ENCODE peak calls at places on chromosomes 6 and 20, in ten cellular contexts. One of them, this sample, is unnamed.

GRCh38 chr6:151021878-151022277 is 156.4 kb downstream of the MTHFD1L start:
- DNase-seq in ovary: no peak
- DNase-seq in upper lobe of left lung: no peak
- DNase-seq in IMR-90: peak; percentile 43
- DNase-seq in HCT116: no peak
- DNase-seq in right lobe of liver: no peak
- DNase-seq in stomach: no peak
- DNase-seq in A549: no peak
- DNase-seq in Peyer's patch: no peak
- DNase-seq in endothelial cell of umbilical vein: peak; percentile 68
- DNase-seq in this sample: no peak

GRCh38 chr6:110953633-110954303 is 4.7 kb upstream of the GTF3C6 start:
- DNase-seq in ovary: no peak
- DNase-seq in upper lobe of left lung: no peak
- DNase-seq in IMR-90: no peak
- DNase-seq in HCT116: no peak
- DNase-seq in right lobe of liver: no peak
- DNase-seq in stomach: no peak
- DNase-seq in A549: no peak
- DNase-seq in Peyer's patch: peak; percentile 5
- DNase-seq in endothelial cell of umbilical vein: no peak
- DNase-seq in this sample: no peak

GRCh38 chr6:148533309-148534107 is 190.9 kb downstream of the SASH1 start:
- DNase-seq in ovary: no peak
- DNase-seq in upper lobe of left lung: peak; percentile 67
- DNase-seq in IMR-90: no peak
- DNase-seq in HCT116: no peak
- DNase-seq in right lobe of liver: no peak
- DNase-seq in stomach: no peak
- DNase-seq in A549: no peak
- DNase-seq in Peyer's patch: no peak
- DNase-seq in endothelial cell of umbilical vein: no peak
- DNase-seq in this sample: no peak

GRCh38 chr6:26195376-26195923 is 108.2 kb downstream of the HFE start:
- DNase-seq in ovary: peak; percentile 92
- DNase-seq in upper lobe of left lung: no peak
- DNase-seq in IMR-90: peak; percentile 97
- DNase-seq in HCT116: peak; percentile 77
- DNase-seq in right lobe of liver: peak; percentile 97
- DNase-seq in stomach: peak; percentile 91
- DNase-seq in A549: no peak
- DNase-seq in Peyer's patch: peak; percentile 98
- DNase-seq in endothelial cell of umbilical vein: peak; percentile 96
- DNase-seq in this sample: peak; percentile 89

GRCh38 chr20:52130406-52130805 is 61.2 kb downstream of the ZFP64 start:
- DNase-seq in ovary: no peak
- DNase-seq in upper lobe of left lung: no peak
- DNase-seq in IMR-90: peak; percentile 4
- DNase-seq in HCT116: no peak
- DNase-seq in right lobe of liver: no peak
- DNase-seq in stomach: no peak
- DNase-seq in A549: no peak
- DNase-seq in Peyer's patch: no peak
- DNase-seq in endothelial cell of umbilical vein: peak; percentile 48
- DNase-seq in this sample: no peak

GRCh38 chr6:166907373-166907841 is 48.9 kb downstream of the RNASET2 start:
- DNase-seq in ovary: no peak
- DNase-seq in upper lobe of left lung: no peak
- DNase-seq in IMR-90: no peak
- DNase-seq in HCT116: no peak
- DNase-seq in right lobe of liver: no peak
- DNase-seq in stomach: no peak
- DNase-seq in A549: no peak
- DNase-seq in Peyer's patch: no peak
- DNase-seq in endothelial cell of umbilical vein: no peak
- DNase-seq in this sample: no peak

GRCh38 chr6:76351275-76351674 is 278.8 kb upstream of the IMPG1 start:
- DNase-seq in ovary: no peak
- DNase-seq in upper lobe of left lung: no peak
- DNase-seq in IMR-90: no peak
- DNase-seq in HCT116: peak; percentile 34
- DNase-seq in right lobe of liver: no peak
- DNase-seq in stomach: no peak
- DNase-seq in A549: no peak
- DNase-seq in Peyer's patch: no peak
- DNase-seq in endothelial cell of umbilical vein: no peak
- DNase-seq in this sample: no peak

GRCh38 chr6:109373762-109374161 is 8.5 kb downstream of the CD164 start:
- DNase-seq in ovary: no peak
- DNase-seq in upper lobe of left lung: no peak
- DNase-seq in IMR-90: no peak
- DNase-seq in HCT116: no peak
- DNase-seq in right lobe of liver: no peak
- DNase-seq in stomach: no peak
- DNase-seq in A549: no peak
- DNase-seq in Peyer's patch: no peak
- DNase-seq in endothelial cell of umbilical vein: no peak
- DNase-seq in this sample: no peak

GRCh38 chr6:16108996-16109658 is 19.8 kb upstream of the MYLIP start:
- DNase-seq in ovary: no peak
- DNase-seq in upper lobe of left lung: no peak
- DNase-seq in IMR-90: no peak
- DNase-seq in HCT116: no peak
- DNase-seq in right lobe of liver: no peak
- DNase-seq in stomach: peak; percentile 87
- DNase-seq in A549: no peak
- DNase-seq in Peyer's patch: peak; percentile 58
- DNase-seq in endothelial cell of umbilical vein: peak; percentile 54
- DNase-seq in this sample: no peak

GRCh38 chr20:9506964-9507369 is 7.4 kb upstream of the LAMP5 start:
- DNase-seq in ovary: no peak
- DNase-seq in upper lobe of left lung: peak; percentile 83
- DNase-seq in IMR-90: no peak
- DNase-seq in HCT116: no peak
- DNase-seq in right lobe of liver: no peak
- DNase-seq in stomach: no peak
- DNase-seq in A549: no peak
- DNase-seq in Peyer's patch: no peak
- DNase-seq in endothelial cell of umbilical vein: no peak
- DNase-seq in this sample: no peak

GRCh38 chr20:8790442-8791074 is 278.3 kb upstream of the PLCB4 start:
- DNase-seq in ovary: peak; percentile 40
- DNase-seq in upper lobe of left lung: no peak
- DNase-seq in IMR-90: peak; percentile 60
- DNase-seq in HCT116: peak; percentile 24
- DNase-seq in right lobe of liver: no peak
- DNase-seq in stomach: peak; percentile 36
- DNase-seq in A549: peak; percentile 15
- DNase-seq in Peyer's patch: peak; percentile 70
- DNase-seq in endothelial cell of umbilical vein: peak; percentile 75
- DNase-seq in this sample: no peak

GRCh38 chr6:156434795-156435190 is 342.4 kb upstream of the ARID1B start:
- DNase-seq in ovary: no peak
- DNase-seq in upper lobe of left lung: no peak
- DNase-seq in IMR-90: no peak
- DNase-seq in HCT116: no peak
- DNase-seq in right lobe of liver: no peak
- DNase-seq in stomach: no peak
- DNase-seq in A549: no peak
- DNase-seq in Peyer's patch: no peak
- DNase-seq in endothelial cell of umbilical vein: no peak
- DNase-seq in this sample: no peak

GRCh38 chr6:75791881-75792280 is 42.8 kb downstream of the MYO6 start:
- DNase-seq in ovary: no peak
- DNase-seq in upper lobe of left lung: no peak
- DNase-seq in IMR-90: no peak
- DNase-seq in HCT116: peak; percentile 24
- DNase-seq in right lobe of liver: no peak
- DNase-seq in stomach: no peak
- DNase-seq in A549: no peak
- DNase-seq in Peyer's patch: no peak
- DNase-seq in endothelial cell of umbilical vein: peak; percentile 53
- DNase-seq in this sample: no peak

GRCh38 chr20:62123450-62124118 is 1.3 kb downstream of the LSM14B start:
- DNase-seq in ovary: no peak
- DNase-seq in upper lobe of left lung: no peak
- DNase-seq in IMR-90: peak; percentile 51
- DNase-seq in HCT116: no peak
- DNase-seq in right lobe of liver: no peak
- DNase-seq in stomach: no peak
- DNase-seq in A549: no peak
- DNase-seq in Peyer's patch: no peak
- DNase-seq in endothelial cell of umbilical vein: peak; percentile 28
- DNase-seq in this sample: no peak
- TF ChIP-seq POLR2A in ovary: no peak
- TF ChIP-seq POLR2A in upper lobe of left lung: no peak
- TF ChIP-seq POLR2A in IMR-90: peak; percentile 58
- TF ChIP-seq POLR2A in HCT116: no peak
- TF ChIP-seq POLR2A in right lobe of liver: no peak
- TF ChIP-seq POLR2A in stomach: no peak
- TF ChIP-seq POLR2A in A549: no peak
- TF ChIP-seq POLR2A in Peyer's patch: no peak
- TF ChIP-seq POLR2A in endothelial cell of umbilical vein: no peak
- TF ChIP-seq POLR2A in this sample: no peak

GRCh38 chr6:3862038-3862437 is 12.9 kb downstream of the FAM50B start:
- DNase-seq in ovary: no peak
- DNase-seq in upper lobe of left lung: no peak
- DNase-seq in IMR-90: no peak
- DNase-seq in HCT116: no peak
- DNase-seq in right lobe of liver: no peak
- DNase-seq in stomach: no peak
- DNase-seq in A549: no peak
- DNase-seq in Peyer's patch: no peak
- DNase-seq in endothelial cell of umbilical vein: no peak
- DNase-seq in this sample: no peak
- H3K27ac ChIP-seq in ovary: no peak overlapping the region
- H3K27ac ChIP-seq in upper lobe of left lung: no peak overlapping the region
- H3K27ac ChIP-seq in IMR-90: no peak overlapping the region
- H3K27ac ChIP-seq in HCT116: no peak overlapping the region
- H3K27ac ChIP-seq in right lobe of liver: no peak overlapping the region
- H3K27ac ChIP-seq in stomach: no peak overlapping the region
- H3K27ac ChIP-seq in A549: no peak overlapping the region
- H3K27ac ChIP-seq in Peyer's patch: no peak overlapping the region
- H3K27ac ChIP-seq in endothelial cell of umbilical vein: no peak overlapping the region
- H3K27ac ChIP-seq in this sample: no peak overlapping the region

GRCh38 chr6:84094050-84094435 is 60.5 kb downstream of the MRAP2 start:
- DNase-seq in ovary: no peak
- DNase-seq in upper lobe of left lung: no peak
- DNase-seq in IMR-90: no peak
- DNase-seq in HCT116: no peak
- DNase-seq in right lobe of liver: no peak
- DNase-seq in stomach: no peak
- DNase-seq in A549: no peak
- DNase-seq in Peyer's patch: no peak
- DNase-seq in endothelial cell of umbilical vein: no peak
- DNase-seq in this sample: no peak
- TF ChIP-seq POLR2A in ovary: no peak
- TF ChIP-seq POLR2A in upper lobe of left lung: no peak
- TF ChIP-seq POLR2A in IMR-90: no peak
- TF ChIP-seq POLR2A in HCT116: no peak
- TF ChIP-seq POLR2A in right lobe of liver: no peak
- TF ChIP-seq POLR2A in stomach: no peak
- TF ChIP-seq POLR2A in A549: no peak
- TF ChIP-seq POLR2A in Peyer's patch: no peak
- TF ChIP-seq POLR2A in endothelial cell of umbilical vein: no peak
- TF ChIP-seq POLR2A in this sample: no peak

GRCh38 chr6:144214029-144214428 is 63.7 kb downstream of the STX11 start:
- DNase-seq in ovary: no peak
- DNase-seq in upper lobe of left lung: no peak
- DNase-seq in IMR-90: no peak
- DNase-seq in HCT116: no peak
- DNase-seq in right lobe of liver: no peak
- DNase-seq in stomach: no peak
- DNase-seq in A549: no peak
- DNase-seq in Peyer's patch: no peak
- DNase-seq in endothelial cell of umbilical vein: no peak
- DNase-seq in this sample: no peak

GRCh38 chr6:144213293-144213692 is 63.0 kb downstream of the STX11 start:
- DNase-seq in ovary: no peak
- DNase-seq in upper lobe of left lung: no peak
- DNase-seq in IMR-90: no peak
- DNase-seq in HCT116: no peak
- DNase-seq in right lobe of liver: no peak
- DNase-seq in stomach: no peak
- DNase-seq in A549: no peak
- DNase-seq in Peyer's patch: no peak
- DNase-seq in endothelial cell of umbilical vein: no peak
- DNase-seq in this sample: no peak

GRCh38 chr6:144214622-144215401 is 64.5 kb downstream of the STX11 start:
- DNase-seq in ovary: peak; percentile 25
- DNase-seq in upper lobe of left lung: peak; percentile 25
- DNase-seq in IMR-90: no peak
- DNase-seq in HCT116: no peak
- DNase-seq in right lobe of liver: peak; percentile 58
- DNase-seq in stomach: no peak
- DNase-seq in A549: no peak
- DNase-seq in Peyer's patch: no peak
- DNase-seq in endothelial cell of umbilical vein: no peak
- DNase-seq in this sample: no peak

GRCh38 chr6:144215402-144215931 is 65.2 kb downstream of the STX11 start:
- DNase-seq in ovary: no peak
- DNase-seq in upper lobe of left lung: peak; percentile 22
- DNase-seq in IMR-90: no peak
- DNase-seq in HCT116: no peak
- DNase-seq in right lobe of liver: no peak
- DNase-seq in stomach: no peak
- DNase-seq in A549: peak; percentile 18
- DNase-seq in Peyer's patch: peak; percentile 59
- DNase-seq in endothelial cell of umbilical vein: no peak
- DNase-seq in this sample: no peak

GRCh38 chr6:144211160-144211559 is 60.8 kb downstream of the STX11 start:
- DNase-seq in ovary: no peak
- DNase-seq in upper lobe of left lung: no peak
- DNase-seq in IMR-90: peak; percentile 65
- DNase-seq in HCT116: no peak
- DNase-seq in right lobe of liver: no peak
- DNase-seq in stomach: no peak
- DNase-seq in A549: no peak
- DNase-seq in Peyer's patch: no peak
- DNase-seq in endothelial cell of umbilical vein: no peak
- DNase-seq in this sample: no peak
- H3K27ac ChIP-seq in ovary: no peak overlapping the region
- H3K27ac ChIP-seq in upper lobe of left lung: peak overlapping the region; percentile 44
- H3K27ac ChIP-seq in IMR-90: no peak overlapping the region
- H3K27ac ChIP-seq in HCT116: no peak overlapping the region
- H3K27ac ChIP-seq in right lobe of liver: no peak overlapping the region
- H3K27ac ChIP-seq in stomach: no peak overlapping the region
- H3K27ac ChIP-seq in A549: no peak overlapping the region
- H3K27ac ChIP-seq in Peyer's patch: no peak overlapping the region
- H3K27ac ChIP-seq in endothelial cell of umbilical vein: no peak overlapping the region
- H3K27ac ChIP-seq in this sample: no peak overlapping the region

This sample was measured in breast epithelium.